ENCODE peak calls at places on chromosomes 1 and 21, in six cellular contexts. A is uterus, D is type B pancreatic cell, Y is mesothelial cell of epicardium, M is lower lobe of right lung, H is body of pancreas. G is an unnamed sample.

GRCh38 chr1:103112535-103112934 is 4.2 kb upstream of the COL11A1 start:
- DNase-seq in H (no peak), Y (no peak), M (no peak), D (no peak), A (no peak), G (no peak)

GRCh38 chr1:172360960-172361359 is 59.5 kb upstream of the C1orf105 start:
- DNase-seq in Y (no peak), H (no peak), M (no peak), D (no peak), A (no peak), G (no peak)

GRCh38 chr1:59673575-59674467 is 140.9 kb upstream of the HOOK1 start:
- DNase-seq in Y (no peak), H (peak), M (peak), A (peak), D (no peak), G (no peak)

GRCh38 chr21:45468051-45468970 is 63.3 kb downstream of the COL18A1 start:
- DNase-seq in H (no peak), A (no peak), D (no peak), M (peak), Y (no peak), G (no peak)

GRCh38 chr21:44911384-44912157 is 9.1 kb downstream of the ITGB2 start:
- DNase-seq in D (no peak), A (peak), H (peak), Y (no peak), M (peak), G (peak)

GRCh38 chr1:33328817-33329216 is 7.9 kb upstream of the A3GALT2 start:
- DNase-seq in H (no peak), M (peak), D (no peak), Y (no peak), A (no peak), G (no peak)

GRCh38 chr1:18882511-18882910 is 19.8 kb downstream of the ALDH4A1 start:
- DNase-seq in M (no peak), H (no peak), Y (no peak), A (no peak), D (no peak), G (no peak)

GRCh38 chr1:93262645-93263044 is 82.1 kb downstream of the CCDC18 start:
- DNase-seq in D (no peak), H (no peak), A (no peak), M (no peak), Y (no peak), G (no peak)

GRCh38 chr1:115239148-115239820 is 98.8 kb downstream of the NGF start:
- DNase-seq in A (no peak), Y (no peak), H (no peak), D (no peak), M (no peak), G (no peak)

GRCh38 chr1:70980361-70980760 is 67.3 kb downstream of the PTGER3 start:
- DNase-seq in Y (no peak), H (no peak), A (no peak), D (no peak), M (no peak), G (no peak)

GRCh38 chr1:17595602-17595925 is 56.1 kb downstream of the ARHGEF10L start:
- DNase-seq in H (no peak), Y (no peak), M (no peak), A (no peak), D (no peak), G (no peak)

GRCh38 chr1:201022824-201023516 is 544 bp downstream of the KIF21B start:
- DNase-seq in M (peak), H (no peak), A (no peak), Y (no peak), D (no peak), G (peak)

GRCh38 chr1:2213576-2214505 is 14.3 kb upstream of the SKI start:
- DNase-seq in H (peak), M (peak), D (no peak), Y (no peak), A (peak), G (no peak)

GRCh38 chr1:16189921-16190499 is 22.4 kb downstream of the ARHGEF19 start:
- DNase-seq in A (no peak), M (no peak), D (no peak), Y (no peak), H (no peak), G (no peak)

GRCh38 chr1:208531003-208531750 is 287.0 kb upstream of the PLXNA2 start:
- DNase-seq in A (no peak), Y (no peak), D (no peak), H (no peak), M (no peak), G (no peak)

GRCh38 chr1:158046726-158047510 is 53.5 kb downstream of the KIRREL1 start:
- DNase-seq in M (no peak), Y (no peak), A (no peak), H (no peak), D (no peak), G (no peak)

GRCh38 chr1:15153184-15153841 is at the start of gene TMEM51:
- DNase-seq in A (peak), H (peak), D (peak), M (peak), Y (peak), G (no peak)

GRCh38 chr1:119637719-119638118 is 10.3 kb downstream of the ZNF697 start:
- DNase-seq in D (no peak), Y (no peak), A (no peak), M (no peak), H (no peak), G (no peak)

GRCh38 chr1:198657550-198658064 is 18.8 kb downstream of the PTPRC start:
- DNase-seq in D (no peak), Y (no peak), M (no peak), H (no peak), A (no peak), G (no peak)

GRCh38 chr1:14996133-14997050 is 157.2 kb upstream of the TMEM51 start:
- DNase-seq in H (no peak), D (no peak), Y (no peak), A (no peak), M (no peak), G (no peak)

GRCh38 chr21:34697826-34698225 is 29.0 kb downstream of the CLIC6 start:
- DNase-seq in D (no peak), A (no peak), M (no peak), H (no peak), Y (no peak), G (no peak)

GRCh38 chr1:58881471-58881994 is 97.7 kb upstream of the JUN start:
- DNase-seq in M (no peak), D (no peak), A (no peak), Y (no peak), H (peak), G (no peak)

DNA sequence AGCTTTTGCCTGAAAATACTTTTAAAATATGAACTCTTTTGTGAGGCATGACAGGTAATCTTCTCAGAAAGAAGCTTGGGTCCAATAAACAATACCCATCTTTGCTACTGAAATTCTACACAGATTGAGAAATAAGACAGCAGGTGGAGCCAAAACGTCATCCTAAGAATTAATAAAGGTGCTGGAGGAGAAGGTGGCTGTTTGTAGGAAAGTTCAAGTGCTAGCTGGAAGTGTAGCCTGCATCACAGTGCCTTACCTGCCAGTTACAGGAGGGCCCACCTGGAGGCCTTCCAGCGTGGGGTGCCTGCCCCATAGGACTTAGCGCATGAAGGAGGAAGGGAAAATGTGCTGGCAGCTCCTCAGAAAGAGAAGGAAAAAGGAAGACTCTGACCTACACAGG is 93.7 kb downstream of the TTC3 start:
- DNase-seq in A (no peak), Y (no peak), M (no peak), D (no peak), H (no peak), G (no peak)
- TF ChIP-seq CTCF in A (no peak), Y (no peak), M (no peak), D (peak), H (no peak), G (peak)

DNA sequence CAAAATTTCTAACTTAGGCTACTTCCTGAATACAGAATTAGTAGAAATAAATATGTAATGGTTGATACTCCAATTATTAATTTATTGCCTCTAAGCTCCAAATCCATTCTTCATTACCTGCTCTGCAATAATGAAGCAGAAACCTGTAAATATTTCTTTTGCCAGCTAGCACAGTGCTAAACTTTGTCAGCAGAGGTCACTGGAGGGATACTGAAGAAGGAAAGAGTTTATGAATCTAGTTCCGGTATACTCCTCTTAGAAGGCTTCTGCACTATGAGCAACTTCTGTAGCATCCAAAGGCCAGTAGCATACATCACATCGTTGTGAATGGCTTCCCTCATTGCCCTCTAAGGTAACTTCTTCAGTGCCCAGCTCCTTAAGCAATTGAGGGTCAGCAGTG is 81.0 kb upstream of the LHX8 start:
- DNase-seq in A (no peak), D (no peak), H (no peak), M (no peak), Y (no peak), G (no peak)
- TF ChIP-seq CTCF in A (no peak), D (peak), H (no peak), M (no peak), Y (no peak), G (no peak)

DNA sequence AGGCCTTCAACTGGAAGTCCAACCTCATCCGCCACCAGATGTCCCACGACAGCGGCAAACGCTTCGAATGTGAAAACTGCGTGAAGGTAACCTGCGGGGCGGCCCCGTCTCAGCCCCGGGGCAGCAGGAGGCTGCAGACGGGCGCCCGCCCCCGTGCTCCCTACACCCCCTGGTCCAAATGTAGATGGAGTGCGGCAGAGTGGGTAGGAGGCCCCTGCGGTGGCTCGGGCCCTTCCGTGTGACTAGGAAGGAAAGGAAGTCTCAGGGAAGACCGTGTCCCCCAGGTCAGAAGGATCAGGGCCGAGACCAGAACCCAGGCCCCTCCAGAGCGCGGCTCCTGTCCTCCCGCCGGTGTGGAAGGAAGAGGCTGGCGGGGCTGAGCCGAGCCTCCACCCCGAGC is 49.7 kb upstream of the ARHGEF16 start:
- DNase-seq in Y (no peak), A (no peak), H (no peak), D (no peak), M (no peak), G (no peak)
- TF ChIP-seq CTCF in Y (no peak), A (no peak), H (no peak), D (no peak), M (no peak), G (no peak)

DNA sequence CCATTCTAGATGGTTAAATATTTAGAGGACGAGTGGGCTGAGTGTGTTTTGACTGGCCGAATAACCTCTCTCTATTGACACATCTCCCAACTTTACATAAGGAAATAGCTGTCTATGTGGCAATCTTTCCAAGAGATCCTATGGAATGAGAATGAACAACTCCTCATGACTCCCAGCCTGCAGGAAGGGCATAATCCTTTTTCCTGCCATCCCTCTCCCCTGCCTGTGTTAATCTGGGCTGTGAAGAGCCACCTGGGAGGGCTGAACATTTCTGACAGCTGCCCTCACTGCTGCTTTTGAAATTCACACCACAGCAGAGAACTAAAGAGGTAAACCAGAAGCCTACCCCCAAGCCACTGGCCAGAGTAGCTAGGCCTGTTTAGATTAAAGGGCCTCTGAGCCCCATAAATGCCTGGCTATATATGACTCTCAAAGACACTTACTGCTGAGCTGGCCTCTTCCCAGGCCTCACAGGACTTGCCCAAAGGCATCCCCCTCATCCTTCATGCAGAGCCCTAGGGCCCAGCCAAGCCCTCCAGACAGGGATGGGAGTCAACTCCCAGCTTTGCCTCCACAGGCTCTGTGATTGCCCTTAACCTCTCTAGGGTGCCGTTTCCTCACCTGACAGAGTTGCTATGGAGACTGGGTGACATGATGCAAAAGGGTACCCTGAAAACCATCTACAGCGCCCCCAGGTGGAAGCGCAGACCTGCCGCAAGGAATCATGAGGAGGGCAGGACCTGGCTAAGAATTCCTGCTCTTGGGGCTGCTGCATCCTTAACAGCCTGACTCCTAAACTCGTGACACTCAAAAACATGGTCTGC is 42.0 kb upstream of the LDLRAP1 start:
- DNase-seq in A (no peak), H (no peak), Y (no peak), M (no peak), D (peak), G (no peak)
- TF ChIP-seq CTCF in A (no peak), H (no peak), Y (peak), M (no peak), D (peak), G (no peak)

GRCh38 chr1:22245100-22245650 is 102.3 kb upstream of the WNT4 start:
- DNase-seq in A (no peak), M (no peak), H (no peak), Y (no peak), D (no peak), G (no peak)
- TF ChIP-seq CTCF in A (no peak), M (no peak), H (no peak), Y (no peak), D (no peak), G (no peak)

GRCh38 chr21:42807938-42808613 is 71.3 kb downstream of the WDR4 start:
- DNase-seq in Y (no peak), H (no peak), M (no peak), D (no peak), A (no peak), G (no peak)

GRCh38 chr21:42811960-42812359 is 67.4 kb downstream of the WDR4 start:
- DNase-seq in D (no peak), H (no peak), M (no peak), A (no peak), Y (no peak), G (no peak)

GRCh38 chr21:42809577-42810440 is 69.5 kb downstream of the WDR4 start:
- DNase-seq in D (no peak), A (no peak), Y (no peak), M (no peak), H (no peak), G (no peak)

GRCh38 chr21:42809171-42809570 is 70.2 kb downstream of the WDR4 start:
- DNase-seq in M (no peak), A (no peak), D (no peak), H (no peak), Y (no peak), G (no peak)

GRCh38 chr21:42806489-42807140 is 72.7 kb downstream of the WDR4 start:
- DNase-seq in M (no peak), D (no peak), Y (no peak), H (no peak), A (no peak), G (no peak)
- TF ChIP-seq CTCF in M (no peak), D (no peak), Y (no peak), H (no peak), A (no peak), G (no peak)

DNA sequence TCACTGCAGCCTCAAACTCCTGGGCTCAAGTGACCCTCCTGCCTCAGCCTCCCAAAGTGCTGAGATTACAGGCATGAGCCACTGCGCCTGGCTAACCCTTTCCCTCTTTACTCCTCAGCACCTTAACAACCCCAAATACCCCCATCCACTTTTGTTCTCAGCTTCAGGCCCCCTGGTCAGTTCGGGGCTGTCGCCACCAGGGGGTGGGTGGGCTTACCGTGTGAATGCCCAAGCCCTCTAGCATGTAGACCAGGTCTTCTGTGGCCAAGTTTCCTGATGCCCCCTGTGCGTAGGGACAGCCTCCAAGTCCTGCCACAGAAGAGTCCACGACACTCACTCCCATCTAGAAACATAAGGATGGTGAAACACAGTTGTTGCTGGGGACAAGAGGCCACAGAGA is 3.6 kb upstream of the GALE start:
- DNase-seq in Y (no peak), A (no peak), H (no peak), D (no peak), M (no peak), G (no peak)
- TF ChIP-seq CTCF in Y (peak), A (no peak), H (no peak), D (peak), M (peak), G (no peak)

DNA sequence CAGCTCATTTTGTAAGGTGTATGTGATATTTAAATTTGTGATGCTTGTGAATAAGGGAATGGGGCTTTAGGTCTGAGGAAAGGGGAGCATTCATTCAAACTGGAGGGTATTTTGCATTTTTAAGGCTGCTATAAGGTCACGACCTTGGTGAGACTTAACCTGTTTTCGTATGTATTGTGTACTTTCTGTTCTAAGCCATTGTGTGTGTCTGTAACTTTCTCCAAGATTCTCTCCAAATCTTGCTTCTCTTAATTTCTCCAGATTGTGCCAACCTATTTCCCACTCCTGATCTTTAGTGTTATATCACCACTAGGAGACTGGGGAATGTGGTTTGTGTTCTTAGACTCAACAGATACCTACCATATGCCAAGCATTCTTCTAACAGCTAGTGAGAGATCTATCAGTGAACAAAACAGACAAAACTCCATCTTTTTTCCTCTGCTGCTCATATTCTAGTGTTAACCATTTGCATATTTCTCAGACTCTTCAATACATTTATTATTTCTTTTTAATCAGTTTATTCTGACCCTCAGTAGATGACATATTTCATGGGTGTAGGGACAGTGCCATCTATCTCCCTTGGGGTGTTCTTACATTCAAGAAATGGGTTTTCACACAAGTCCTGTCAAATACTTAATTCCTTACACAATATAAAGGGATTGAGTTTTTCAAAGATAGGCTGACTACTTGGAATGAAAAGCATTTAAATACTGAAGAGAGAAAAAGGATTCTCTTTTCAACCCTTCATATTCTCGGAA is 27.5 kb downstream of the ATP1B1 start:
- DNase-seq in H (no peak), Y (no peak), D (no peak), M (no peak), A (no peak), G (no peak)
- TF ChIP-seq CTCF in H (peak), Y (no peak), D (no peak), M (no peak), A (no peak), G (peak)

DNA sequence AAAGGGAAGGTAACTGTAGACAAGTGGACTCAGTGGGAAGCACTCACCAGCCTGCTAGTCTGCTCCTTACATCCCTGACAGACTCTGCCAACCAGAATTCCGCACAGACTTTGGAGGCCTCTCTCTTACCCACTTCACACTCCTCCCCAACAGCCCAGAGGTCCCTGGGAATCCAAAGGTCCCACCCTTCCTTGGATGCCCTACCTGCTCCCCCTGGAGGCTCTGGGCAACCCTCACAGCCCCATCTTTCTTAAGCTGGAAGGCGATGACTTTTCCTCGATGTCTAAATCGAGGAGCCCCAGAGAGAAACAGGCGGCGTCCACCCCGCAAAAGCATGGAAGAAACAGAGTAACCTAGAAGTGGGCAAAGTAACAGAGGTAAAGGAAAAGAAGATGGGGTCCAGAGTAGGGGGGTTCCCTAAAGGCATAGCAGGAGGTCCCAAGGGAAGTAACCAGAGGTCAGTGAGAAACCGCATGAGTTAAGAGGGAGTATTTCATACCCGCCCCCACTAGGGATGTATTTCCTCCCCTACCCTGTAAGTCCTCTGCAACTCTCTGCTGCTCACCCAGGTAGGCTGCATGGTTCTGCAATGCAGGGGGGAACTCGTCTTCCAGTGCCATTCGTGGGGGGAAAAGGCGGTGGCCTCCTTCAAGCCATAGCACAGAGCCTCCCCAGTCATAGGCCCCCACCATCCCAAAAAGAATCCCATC is 8.4 kb downstream of the ITGA10 start:
- DNase-seq in Y (no peak), M (no peak), D (no peak), H (no peak), A (no peak), G (no peak)
- TF ChIP-seq CTCF in Y (no peak), M (no peak), D (no peak), H (no peak), A (no peak), G (no peak)

G was measured in natural killer cell.